ENCODE peak calls at places on chromosomes 3 and 15, in ten cellular contexts. K, O, E, V, Y, W, N, C, D and H are unnamed samples.

GRCh38 chr3:6099458-6100137 is 761.3 kb upstream of the GRM7 start:
- DNase-seq in K (no peak), O (no peak), E (no peak), V (no peak), Y (no peak), W (no peak), N (no peak), C (no peak), D (no peak), H (no peak)

GRCh38 chr15:33292718-33293307 is 18.0 kb upstream of the RYR3 start:
- DNase-seq in K (peak; percentile 57), O (no peak), E (no peak), V (peak; percentile 46), Y (no peak), W (peak; percentile 49), N (no peak), C (peak; percentile 46), D (peak; percentile 75), H (peak; percentile 75)

GRCh38 chr15:63506537-63507035 is 2.2 kb downstream of the USP3 start:
- DNase-seq in K (peak; percentile 19), O (peak; percentile 23), E (no peak), V (no peak), Y (no peak), W (no peak), N (no peak), C (no peak), D (peak; percentile 29), H (peak; percentile 74)

GRCh38 chr3:105118905-105119304 is 247.8 kb upstream of the ALCAM start:
- DNase-seq in K (no peak), O (no peak), E (no peak), V (no peak), Y (no peak), W (no peak), N (no peak), C (no peak), D (peak; percentile 93), H (peak; percentile 95)

GRCh38 chr15:69119016-69119415 is 41.4 kb upstream of the GLCE start:
- DNase-seq in K (no peak), O (no peak), E (no peak), V (no peak), Y (no peak), W (no peak), N (no peak), C (no peak), D (no peak), H (no peak)

GRCh38 chr3:195909294-195909644 is 918 bp upstream of the TNK2 start:
- DNase-seq in K (peak; percentile 57), O (no peak), E (no peak), V (no peak), Y (no peak), W (no peak), N (no peak), C (no peak), D (no peak), H (no peak)

GRCh38 chr3:34239287-34239686 is 440.9 kb downstream of the PDCD6IP start:
- DNase-seq in K (no peak), O (no peak), E (no peak), V (no peak), Y (no peak), W (no peak), N (no peak), C (no peak), D (no peak), H (no peak)

GRCh38 chr15:40928351-40928974 is 677 bp upstream of the DLL4 start:
- DNase-seq in K (peak; percentile 82), O (no peak), E (no peak), V (no peak), Y (no peak), W (no peak), N (peak; percentile 67), C (no peak), D (no peak), H (peak; percentile 44)

GRCh38 chr3:16329792-16330061 is 64.7 kb downstream of the OXNAD1 start:
- DNase-seq in K (peak; percentile 81), O (no peak), E (no peak), V (no peak), Y (no peak), W (no peak), N (no peak), C (no peak), D (no peak), H (no peak)

GRCh38 chr3:43893721-43894120 is 203.0 kb downstream of the ABHD5 start:
- DNase-seq in K (no peak), O (no peak), E (no peak), V (no peak), Y (no peak), W (no peak), N (no peak), C (no peak), D (peak; percentile 40), H (peak; percentile 40)

GRCh38 chr3:48305396-48305795 is 28.1 kb downstream of the SPINK8 start:
- DNase-seq in K (no peak), O (no peak), E (no peak), V (no peak), Y (no peak), W (no peak), N (no peak), C (no peak), D (no peak), H (peak; percentile 3)

GRCh38 chr15:68414591-68414990 is 17.4 kb downstream of the ITGA11 start:
- DNase-seq in K (no peak), O (no peak), E (no peak), V (no peak), Y (no peak), W (no peak), N (no peak), C (no peak), D (no peak), H (no peak)

GRCh38 chr15:25230442-25230841 is 208.4 kb downstream of the UBE3A start:
- DNase-seq in K (no peak), O (no peak), E (no peak), V (no peak), Y (no peak), W (no peak), N (no peak), C (no peak), D (no peak), H (no peak)

GRCh38 chr15:91258436-91258779 is 158.4 kb downstream of the SV2B start:
- DNase-seq in K (no peak), O (no peak), E (no peak), V (no peak), Y (no peak), W (no peak), N (no peak), C (no peak), D (no peak), H (no peak)

GRCh38 chr15:75029378-75030022 is 6.1 kb downstream of the PPCDC start:
- DNase-seq in K (peak; percentile 35), O (peak; percentile 65), E (peak; percentile 81), V (no peak), Y (peak; percentile 88), W (peak; percentile 93), N (peak; percentile 96), C (peak; percentile 82), D (peak; percentile 91), H (peak; percentile 83)

GRCh38 chr3:106317141-106318055 is 448.6 kb upstream of the CBLB start:
- DNase-seq in K (no peak), O (no peak), E (no peak), V (no peak), Y (no peak), W (no peak), N (no peak), C (no peak), D (no peak), H (no peak)

GRCh38 chr3:15284121-15284889 is 48.1 kb downstream of the SH3BP5 start:
- DNase-seq in K (peak; percentile 96), O (no peak), E (no peak), V (peak; percentile 75), Y (no peak), W (no peak), N (no peak), C (no peak), D (peak; percentile 27), H (peak; percentile 33)

GRCh38 chr3:18423401-18424212 is 1.5 kb downstream of the SATB1 start:
- DNase-seq in K (peak; percentile 53), O (no peak), E (no peak), V (no peak), Y (peak; percentile 23), W (no peak), N (peak; percentile 69), C (peak; percentile 40), D (peak; percentile 71), H (peak; percentile 58)